ENCODE peak calls at places on chromosome 1, in nine cellular contexts. L is T-cell; E is occipital lobe; Z is stimulated activated CD8-positive, alpha-beta memory T cell treated with anti-CD3 and anti-CD28 coated beads, Interleukin-4, amount 100 ng/mL, for 4 hours; X is WERI-Rb-1; A is stimulated activated CD4-positive, alpha-beta T cell treated with anti-CD3 and anti-CD28 coated beads, TNF-alpha, amount 100 ng/mL, for 1 hour; D is MM.1S; N is ovary; C is cardiac muscle cell. Q is an unnamed sample.

GRCh38 chr1:200226268-200226968 is 183.4 kb downstream of the ZNF281 start:
- DNase-seq in L (peak; percentile 7), E (no peak), Z (no peak), X (no peak), A (no peak), D (peak; percentile 54), N (no peak), C (no peak), Q (no peak)

GRCh38 chr1:172254521-172255222 is 165.8 kb upstream of the C1orf105 start:
- DNase-seq in L (no peak), E (no peak), Z (no peak), X (no peak), A (no peak), D (peak; percentile 37), N (no peak), C (no peak), Q (no peak)

GRCh38 chr1:201461783-201462441 is 7.1 kb downstream of the PHLDA3 start:
- DNase-seq in L (no peak), E (peak; percentile 68), Z (no peak), X (no peak), A (no peak), D (no peak), N (peak; percentile 53), C (no peak), Q (no peak)

GRCh38 chr1:163071381-163072255 is 2.5 kb downstream of the RGS4 start:
- DNase-seq in L (peak; percentile 29), E (peak; percentile 36), Z (no peak), X (peak; percentile 85), A (no peak), D (peak; percentile 73), N (peak; percentile 26), C (peak; percentile 77), Q (no peak)

GRCh38 chr1:3610165-3610822 is 1.0 kb downstream of the MEGF6 start:
- DNase-seq in L (no peak), E (no peak), Z (no peak), X (no peak), A (no peak), D (no peak), N (peak; percentile 41), C (no peak), Q (no peak)

GRCh38 chr1:112439592-112439991 is 43.6 kb downstream of the CTTNBP2NL start:
- DNase-seq in L (no peak), E (no peak), Z (no peak), X (no peak), A (no peak), D (no peak), N (no peak), C (no peak), Q (no peak)

GRCh38 chr1:103063911-103064310 is 44.4 kb downstream of the COL11A1 start:
- DNase-seq in L (no peak), E (no peak), Z (no peak), X (no peak), A (no peak), D (no peak), N (no peak), C (no peak), Q (no peak)

GRCh38 chr1:235093685-235094592 is 34.7 kb downstream of the TOMM20 start:
- DNase-seq in L (peak; percentile 83), E (peak; percentile 39), Z (peak; percentile 71), X (peak; percentile 92), A (peak; percentile 70), D (peak; percentile 80), N (peak; percentile 77), C (peak; percentile 79), Q (peak; percentile 67)

GRCh38 chr1:33735624-33736023 is 128.3 kb upstream of the HMGB4 start:
- DNase-seq in L (no peak), E (no peak), Z (no peak), X (no peak), A (no peak), D (no peak), N (no peak), C (peak; percentile 18), Q (no peak)

GRCh38 chr1:234778215-234779159 is 168.5 kb upstream of the IRF2BP2 start:
- DNase-seq in L (no peak), E (no peak), Z (no peak), X (peak; percentile 41), A (no peak), D (no peak), N (no peak), C (no peak), Q (no peak)

GRCh38 chr1:209162651-209163050 is 420.9 kb upstream of the CAMK1G start:
- DNase-seq in L (no peak), E (no peak), Z (no peak), X (no peak), A (no peak), D (no peak), N (no peak), C (no peak), Q (no peak)

GRCh38 chr1:110421159-110421777 is 13.8 kb upstream of the LAMTOR5 start:
- DNase-seq in L (peak; percentile 16), E (no peak), Z (no peak), X (no peak), A (no peak), D (no peak), N (no peak), C (no peak), Q (no peak)

GRCh38 chr1:20110679-20111078 is 8.7 kb downstream of the PLA2G2D start:
- DNase-seq in L (no peak), E (no peak), Z (no peak), X (no peak), A (no peak), D (no peak), N (no peak), C (no peak), Q (no peak)

GRCh38 chr1:243490147-243490546 is 234.3 kb downstream of the SDCCAG8 start:
- DNase-seq in L (no peak), E (no peak), Z (no peak), X (no peak), A (no peak), D (no peak), N (no peak), C (no peak), Q (no peak)

GRCh38 chr1:48291421-48291820 is 68.9 kb downstream of the SLC5A9 start:
- DNase-seq in L (no peak), E (no peak), Z (no peak), X (no peak), A (no peak), D (no peak), N (no peak), C (no peak), Q (no peak)

GRCh38 chr1:101128211-101128727 is 102.7 kb upstream of the DPH5 start:
- DNase-seq in L (peak; percentile 53), E (no peak), Z (no peak), X (peak; percentile 64), A (no peak), D (no peak), N (no peak), C (no peak), Q (peak; percentile 74)

GRCh38 chr1:20992327-20993056 is 184.2 kb downstream of the EIF4G3 start:
- DNase-seq in L (no peak), E (no peak), Z (no peak), X (no peak), A (no peak), D (peak; percentile 30), N (no peak), C (no peak), Q (no peak)

GRCh38 chr1:5649795-5650194 is 342.4 kb downstream of the NPHP4 start:
- DNase-seq in L (no peak), E (no peak), Z (no peak), X (no peak), A (no peak), D (no peak), N (no peak), C (no peak), Q (no peak)

GRCh38 chr1:45722809-45723208 is 27.6 kb downstream of the IPP start:
- DNase-seq in L (no peak), E (no peak), Z (no peak), X (no peak), A (no peak), D (no peak), N (no peak), C (no peak), Q (no peak)

GRCh38 chr1:107623431-107623830 is 341.5 kb downstream of the VAV3 start:
- DNase-seq in L (no peak), E (no peak), Z (no peak), X (no peak), A (no peak), D (no peak), N (no peak), C (no peak), Q (no peak)

GRCh38 chr1:2046953-2047748 is 3.1 kb upstream of the PRKCZ start:
- DNase-seq in L (no peak), E (no peak), Z (no peak), X (no peak), A (no peak), D (no peak), N (no peak), C (no peak), Q (no peak)

GRCh38 chr1:245692318-245692717 is 537.5 kb downstream of the KIF26B start:
- DNase-seq in L (no peak), E (no peak), Z (no peak), X (no peak), A (no peak), D (no peak), N (no peak), C (no peak), Q (no peak)

GRCh38 chr1:204014336-204014735 is 58.6 kb upstream of the SOX13 start:
- DNase-seq in L (no peak), E (no peak), Z (no peak), X (no peak), A (no peak), D (no peak), N (no peak), C (no peak), Q (no peak)

GRCh38 chr1:233393084-233393840 is 65.7 kb downstream of the MAP3K21 start:
- DNase-seq in L (no peak), E (no peak), Z (no peak), X (no peak), A (no peak), D (peak; percentile 28), N (no peak), C (no peak), Q (no peak)

GRCh38 chr1:246726881-246727280 is 2.7 kb downstream of the SCCPDH start:
- DNase-seq in L (no peak), E (no peak), Z (no peak), X (no peak), A (no peak), D (no peak), N (no peak), C (no peak), Q (no peak)